ENCODE peak calls at places on chromosomes 4 and X, in eight cellular contexts. K is spleen, C is stomach, M is transverse colon, B is sigmoid colon, T is GM23338, S is H1, F is K562. G is an unnamed sample.

GRCh38 chrX:9534686-9535085 is 69.8 kb downstream of the TBL1X start:
- DNase-seq in B (no peak), K (no peak), T (no peak), C (no peak), M (no peak), F (no peak), S (no peak), G (no peak)

GRCh38 chr4:102343964-102344519 is 1.2 kb downstream of the SLC39A8 start:
- DNase-seq in T (no peak), S (no peak), K (no peak), F (peak; percentile 30), C (no peak), B (peak; percentile 77), M (no peak), G (peak; percentile 50)

GRCh38 chr4:137310156-137310555 is 222.1 kb downstream of the PCDH18 start:
- DNase-seq in T (no peak), F (no peak), K (no peak), S (no peak), B (no peak), C (no peak), M (no peak), G (no peak)

GRCh38 chr4:80215449-80216052 is 18.2 kb downstream of the PRDM8 start:
- DNase-seq in F (peak; percentile 49), M (no peak), T (peak; percentile 52), K (no peak), B (no peak), S (no peak), C (no peak), G (no peak)

GRCh38 chr4:183541081-183542045 is 36.5 kb downstream of the ING2 start:
- DNase-seq in B (no peak), K (no peak), C (no peak), T (peak; percentile 73), M (no peak), F (no peak), S (no peak), G (no peak)

GRCh38 chr4:175215657-175216056 is 297.5 kb downstream of the ADAM29 start:
- DNase-seq in S (no peak), K (no peak), T (peak; percentile 8), C (no peak), M (no peak), B (no peak), F (no peak), G (no peak)

GRCh38 chrX:97027384-97027922 is 143.7 kb downstream of the RPA4 start:
- DNase-seq in C (no peak), B (no peak), K (no peak), M (no peak), F (no peak), S (peak; percentile 35), T (peak; percentile 63), G (no peak)

GRCh38 chrX:17654116-17654515 is 83.2 kb upstream of the SCML1 start:
- DNase-seq in K (no peak), T (no peak), S (no peak), B (no peak), C (no peak), M (no peak), F (no peak), G (no peak)

GRCh38 chr4:32462944-32463343 is 1742.8 kb downstream of the PCDH7 start:
- DNase-seq in S (peak; percentile 49), F (no peak), B (no peak), T (peak; percentile 69), K (no peak), M (no peak), C (no peak), G (no peak)

GRCh38 chrX:46211079-46211478 is 334.1 kb downstream of the ZNF674 start:
- DNase-seq in B (no peak), M (no peak), S (no peak), T (no peak), F (no peak), K (no peak), C (no peak), G (no peak)

GRCh38 chrX:259692-260355 is 21.4 kb upstream of the PLCXD1 start:
- DNase-seq in T (peak; percentile 56), M (no peak), S (no peak), F (peak; percentile 9), B (peak; percentile 56), K (peak; percentile 78), C (peak; percentile 22), G (no peak)

GRCh38 chrX:100611951-100612350 is 24.7 kb downstream of the TSPAN6 start:
- DNase-seq in T (no peak), M (no peak), S (no peak), C (no peak), F (no peak), B (no peak), K (no peak), G (no peak)

GRCh38 chrX:115366535-115366934 is 77.0 kb downstream of the LUZP4 start:
- DNase-seq in K (no peak), F (no peak), M (no peak), T (no peak), C (no peak), B (no peak), S (no peak), G (no peak)

GRCh38 chrX:64195862-64196261 is 9.6 kb downstream of the AMER1 start:
- DNase-seq in K (no peak), S (no peak), M (no peak), C (no peak), T (peak; percentile 7), B (no peak), F (no peak), G (no peak)

GRCh38 chr4:147864591-147864990 is 132.7 kb downstream of the ARHGAP10 start:
- DNase-seq in S (no peak), T (no peak), M (no peak), C (no peak), F (no peak), B (no peak), K (no peak), G (no peak)
- H3K4me1 ChIP-seq in S (peaks cover 19% of the 10 kb centered on the region), T (peaks cover 28% of the 10 kb centered on the region), M (no peaks in the 10 kb centered on the region), C (peaks cover 55% of the 10 kb centered on the region), F (no peaks in the 10 kb centered on the region), B (peaks cover 59% of the 10 kb centered on the region), K (no peaks in the 10 kb centered on the region), G (no peaks in the 10 kb centered on the region)

GRCh38 chrX:120223374-120223773 is 27.2 kb upstream of the ZBTB33 start:
- DNase-seq in F (no peak), B (no peak), K (peak; percentile 71), M (no peak), S (no peak), T (no peak), C (no peak), G (no peak)
- TF ChIP-seq POLR2AphosphoS5 in F (no peak), B (no peak), K (no peak), M (no peak), S (no peak), T (no peak), C (no peak), G (no peak)

GRCh38 chrX:54359408-54359807 is 1.6 kb upstream of the WNK3 start:
- DNase-seq in F (no peak), B (no peak), M (no peak), S (no peak), K (no peak), C (no peak), T (no peak), G (no peak)
- TF ChIP-seq CTCF in F (no peak), B (no peak), M (no peak), S (no peak), K (no peak), C (no peak), T (no peak), G (no peak)

GRCh38 chr4:143377635-143378099 is 41.0 kb downstream of the GAB1 start:
- DNase-seq in K (no peak), B (no peak), S (no peak), M (no peak), C (no peak), F (no peak), T (no peak), G (no peak)
- H3K4me1 ChIP-seq in K (peaks cover 54% of the 10 kb centered on the region), B (peaks cover 99% of the 10 kb centered on the region), S (peaks cover 7% of the 10 kb centered on the region), M (peaks cover 72% of the 10 kb centered on the region), C (peaks cover 95% of the 10 kb centered on the region), F (peaks cover 10% of the 10 kb centered on the region), T (peaks cover 62% of the 10 kb centered on the region), G (no peaks in the 10 kb centered on the region)

GRCh38 chr4:73869130-73870055 is at the start of gene CXCL1:
- DNase-seq in M (peak; percentile 74), K (peak; percentile 87), T (peak; percentile 79), C (peak; percentile 50), B (peak; percentile 71), F (peak; percentile 54), S (peak; percentile 70), G (peak; percentile 13)
- TF ChIP-seq POLR2AphosphoS5 in M (no peak), K (peak; percentile 87), T (peak; percentile 31), C (no peak), B (no peak), F (no peak), S (peak; percentile 42), G (no peak)

GRCh38 chrX:138150709-138151108 is 560.8 kb downstream of the FGF13 start:
- DNase-seq in S (no peak), M (no peak), F (peak; percentile 3), B (no peak), C (no peak), K (no peak), T (peak; percentile 13), G (no peak)
- TF ChIP-seq CTCF in S (no peak), M (no peak), F (peak; percentile 16), B (no peak), C (no peak), K (no peak), T (peak; percentile 28), G (no peak)

GRCh38 chr4:115871596-115871995 is 758.2 kb upstream of the NDST4 start:
- DNase-seq in C (no peak), T (no peak), B (no peak), M (no peak), K (no peak), S (no peak), F (no peak), G (no peak)
- H3K4me1 ChIP-seq in C (no peaks in the 10 kb centered on the region), T (no peaks in the 10 kb centered on the region), B (no peaks in the 10 kb centered on the region), M (no peaks in the 10 kb centered on the region), K (no peaks in the 10 kb centered on the region), S (no peaks in the 10 kb centered on the region), F (no peaks in the 10 kb centered on the region), G (no peaks in the 10 kb centered on the region)

DNA sequence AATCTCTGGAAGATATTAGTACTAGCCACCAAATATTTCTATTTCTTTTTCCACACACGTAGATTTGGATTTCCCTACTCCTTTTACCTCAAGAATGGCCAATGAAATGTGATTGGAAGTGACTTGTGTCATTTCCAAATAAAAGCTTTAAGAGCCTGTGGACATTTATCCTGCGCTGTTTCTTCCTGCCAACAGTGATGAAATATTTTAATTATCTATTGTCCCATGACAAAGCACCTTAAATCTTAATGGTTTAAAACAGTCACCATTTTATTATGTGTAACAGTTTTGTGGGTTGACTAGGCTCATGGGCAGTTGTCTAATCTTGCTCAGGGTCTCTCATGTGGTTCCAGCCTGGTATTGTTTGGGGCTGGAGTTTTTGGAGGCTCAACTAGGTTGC is 3.5 kb upstream of the PGRMC2 start:
- DNase-seq in S (no peak), T (no peak), C (no peak), K (no peak), B (no peak), M (no peak), F (no peak), G (no peak)
- TF ChIP-seq POLR2AphosphoS5 in S (no peak), T (no peak), C (no peak), K (no peak), B (no peak), M (no peak), F (no peak), G (no peak)